ENCODE peak calls at places on chromosomes 12 and 14, in four cellular contexts. B is EL; J is stimulated activated CD4-positive, alpha-beta T cell treated with anti-CD3 and anti-CD28 coated beads, Interleukin-2, amount 100 ng/mL, for 48 hours; O is right lobe of liver. L is an unnamed sample.

GRCh38 chr12:113420996-113421595 is 1.1 kb upstream of the SDSL start:
- DNase-seq in O (peak; percentile 81), J (no peak), B (no peak), L (no peak)

GRCh38 chr12:130765186-130765659 is 49.1 kb upstream of the RIMBP2 start:
- DNase-seq in O (no peak), J (no peak), B (peak; percentile 13), L (peak; percentile 34)

GRCh38 chr12:59459966-59460365 is 135.9 kb upstream of the SLC16A7 start:
- DNase-seq in J (no peak), O (no peak), B (peak; percentile 72), L (peak; percentile 30)

GRCh38 chr14:88454886-88455285 is 69.4 kb downstream of the SPATA7 start:
- DNase-seq in O (no peak), B (peak; percentile 2), J (no peak), L (no peak)

GRCh38 chr12:45433441-45433868 is 217.6 kb downstream of the ANO6 start:
- DNase-seq in B (no peak), J (no peak), O (no peak), L (no peak)

GRCh38 chr12:131205534-131205933 is 251.8 kb downstream of the ADGRD1 start:
- DNase-seq in J (no peak), B (no peak), O (no peak), L (no peak)

GRCh38 chr12:108214486-108214885 is 85.4 kb downstream of the WSCD2 start:
- DNase-seq in J (peak; percentile 8), B (peak; percentile 15), O (no peak), L (peak; percentile 37)

GRCh38 chr12:56645201-56645716 is 525 bp downstream of the ATP5F1B start:
- DNase-seq in B (no peak), J (no peak), O (peak; percentile 61), L (no peak)

GRCh38 chr12:99059824-99060526 is 414.9 kb downstream of the APAF1 start:
- DNase-seq in J (no peak), O (no peak), B (peak; percentile 3), L (peak; percentile 12)

GRCh38 chr14:61322011-61322798 is 826 bp downstream of the PRKCH start:
- DNase-seq in J (no peak), B (no peak), O (peak; percentile 65), L (peak; percentile 85)

GRCh38 chr12:52434096-52434733 is at the start of gene KRT75:
- DNase-seq in J (no peak), O (no peak), B (peak; percentile 9), L (peak; percentile 89)

GRCh38 chr14:31360919-31361662 is 59.3 kb downstream of the HEATR5A start:
- DNase-seq in O (no peak), B (peak; percentile 72), J (no peak), L (peak; percentile 75)

GRCh38 chr12:107759410-107759809 is 1.5 kb downstream of the PRDM4 start:
- DNase-seq in J (no peak), B (peak; percentile 86), O (no peak), L (peak; percentile 92)

GRCh38 chr14:55628426-55628825 is 48.4 kb downstream of the KTN1 start:
- DNase-seq in J (no peak), B (no peak), O (no peak), L (peak; percentile 58)

GRCh38 chr12:2801044-2801783 is 6.4 kb downstream of the FKBP4 start:
- DNase-seq in O (no peak), B (no peak), J (no peak), L (no peak)

GRCh38 chr14:61532818-61533217 is 162.5 kb upstream of the HIF1A start:
- DNase-seq in J (no peak), O (no peak), B (no peak), L (no peak)

GRCh38 chr14:104051092-104051813 is 34.2 kb upstream of the ASPG start:
- DNase-seq in O (no peak), J (no peak), B (no peak), L (no peak)

GRCh38 chr14:37466003-37466622 is 128.9 kb downstream of the FOXA1 start:
- DNase-seq in J (no peak), B (no peak), O (no peak), L (no peak)

GRCh38 chr14:51953996-51954395 is 35.4 kb upstream of the RTRAF start:
- DNase-seq in B (no peak), J (no peak), O (no peak), L (no peak)

GRCh38 chr12:106288510-106289195 is 13.9 kb upstream of the TCP11L2 start:
- DNase-seq in O (no peak), J (no peak), B (peak; percentile 89), L (peak; percentile 97)

GRCh38 chr14:95157987-95158712 is 821 bp upstream of the DICER1 start:
- DNase-seq in O (no peak), J (no peak), B (no peak), L (peak; percentile 22)

GRCh38 chr14:21486640-21487087 is 9.7 kb downstream of the TOX4 start:
- DNase-seq in B (peak; percentile 78), J (no peak), O (no peak), L (no peak)

GRCh38 chr14:33347816-33348215 is 409.1 kb downstream of the NPAS3 start:
- DNase-seq in O (no peak), B (no peak), J (no peak), L (no peak)

GRCh38 chr12:130613131-130613530 is 103.0 kb downstream of the RIMBP2 start:
- DNase-seq in B (no peak), O (no peak), J (no peak), L (no peak)

GRCh38 chr14:103023881-103024473 is 33.4 kb downstream of the CDC42BPB start:
- DNase-seq in O (no peak), B (peak; percentile 86), J (no peak), L (peak; percentile 51)

GRCh38 chr12:124321040-124321481 is 26.2 kb downstream of the RFLNA start:
- DNase-seq in O (peak; percentile 72), J (peak; percentile 73), B (peak; percentile 65), L (peak; percentile 81)

GRCh38 chr14:84976805-84977204 is 553.1 kb upstream of the FLRT2 start:
- DNase-seq in J (no peak), O (no peak), B (no peak), L (no peak)

GRCh38 chr12:76043377-76043776 is 11.8 kb upstream of the PHLDA1 start:
- DNase-seq in J (no peak), O (no peak), B (no peak), L (no peak)